ENCODE peak calls at places on chromosomes 2 and 18, in ten cellular contexts. One of them, this sample, is unnamed.

GRCh38 chr2:27932396-27932795 is 41.9 kb downstream of the BABAM2 start:
- DNase-seq in activated CD8-positive, alpha-beta memory T cell treated with anti-CD3 and anti-CD28 coated beads, Interleukin-2, amount 50 U/mL, for 48 hours: no peak
- DNase-seq in stimulated activated CD4-positive, alpha-beta T cell treated with anti-CD3 and anti-CD28 coated beads, Interleukin-15, amount 100 ng/mL, for 1 hour: no peak
- DNase-seq in GM13977: no peak
- DNase-seq in HCEC 1CT: peak
- DNase-seq in naive thymus-derived CD8-positive, alpha-beta T cell: no peak
- DNase-seq in T1000: no peak
- DNase-seq in astrocyte of the spinal cord: peak
- DNase-seq in RWPE1: peak
- DNase-seq in GM23248: peak
- DNase-seq in this sample: peak

GRCh38 chr2:216683846-216684245 is 11.5 kb downstream of the IGFBP5 start:
- DNase-seq in activated CD8-positive, alpha-beta memory T cell treated with anti-CD3 and anti-CD28 coated beads, Interleukin-2, amount 50 U/mL, for 48 hours: no peak
- DNase-seq in stimulated activated CD4-positive, alpha-beta T cell treated with anti-CD3 and anti-CD28 coated beads, Interleukin-15, amount 100 ng/mL, for 1 hour: no peak
- DNase-seq in GM13977: no peak
- DNase-seq in HCEC 1CT: peak
- DNase-seq in naive thymus-derived CD8-positive, alpha-beta T cell: no peak
- DNase-seq in T1000: no peak
- DNase-seq in astrocyte of the spinal cord: peak
- DNase-seq in RWPE1: peak
- DNase-seq in GM23248: peak
- DNase-seq in this sample: peak

GRCh38 chr18:27298215-27298804 is 113.2 kb upstream of the CHST9 start:
- DNase-seq in activated CD8-positive, alpha-beta memory T cell treated with anti-CD3 and anti-CD28 coated beads, Interleukin-2, amount 50 U/mL, for 48 hours: no peak
- DNase-seq in stimulated activated CD4-positive, alpha-beta T cell treated with anti-CD3 and anti-CD28 coated beads, Interleukin-15, amount 100 ng/mL, for 1 hour: no peak
- DNase-seq in GM13977: no peak
- DNase-seq in HCEC 1CT: no peak
- DNase-seq in naive thymus-derived CD8-positive, alpha-beta T cell: no peak
- DNase-seq in T1000: no peak
- DNase-seq in astrocyte of the spinal cord: peak
- DNase-seq in RWPE1: peak
- DNase-seq in GM23248: no peak
- DNase-seq in this sample: no peak

GRCh38 chr2:174350018-174350417 is 15.3 kb downstream of the SP9 start:
- DNase-seq in activated CD8-positive, alpha-beta memory T cell treated with anti-CD3 and anti-CD28 coated beads, Interleukin-2, amount 50 U/mL, for 48 hours: no peak
- DNase-seq in stimulated activated CD4-positive, alpha-beta T cell treated with anti-CD3 and anti-CD28 coated beads, Interleukin-15, amount 100 ng/mL, for 1 hour: no peak
- DNase-seq in GM13977: peak
- DNase-seq in HCEC 1CT: peak
- DNase-seq in naive thymus-derived CD8-positive, alpha-beta T cell: no peak
- DNase-seq in T1000: no peak
- DNase-seq in astrocyte of the spinal cord: no peak
- DNase-seq in RWPE1: no peak
- DNase-seq in GM23248: peak
- DNase-seq in this sample: peak

GRCh38 chr2:216842634-216843033 is 17.2 kb downstream of the TNP1 start:
- DNase-seq in activated CD8-positive, alpha-beta memory T cell treated with anti-CD3 and anti-CD28 coated beads, Interleukin-2, amount 50 U/mL, for 48 hours: no peak
- DNase-seq in stimulated activated CD4-positive, alpha-beta T cell treated with anti-CD3 and anti-CD28 coated beads, Interleukin-15, amount 100 ng/mL, for 1 hour: no peak
- DNase-seq in GM13977: no peak
- DNase-seq in HCEC 1CT: no peak
- DNase-seq in naive thymus-derived CD8-positive, alpha-beta T cell: no peak
- DNase-seq in T1000: no peak
- DNase-seq in astrocyte of the spinal cord: no peak
- DNase-seq in RWPE1: no peak
- DNase-seq in GM23248: no peak
- DNase-seq in this sample: no peak

GRCh38 chr2:14756981-14757657 is 124.6 kb downstream of the LRATD1 start:
- DNase-seq in activated CD8-positive, alpha-beta memory T cell treated with anti-CD3 and anti-CD28 coated beads, Interleukin-2, amount 50 U/mL, for 48 hours: no peak
- DNase-seq in stimulated activated CD4-positive, alpha-beta T cell treated with anti-CD3 and anti-CD28 coated beads, Interleukin-15, amount 100 ng/mL, for 1 hour: no peak
- DNase-seq in GM13977: no peak
- DNase-seq in HCEC 1CT: peak
- DNase-seq in naive thymus-derived CD8-positive, alpha-beta T cell: no peak
- DNase-seq in T1000: peak
- DNase-seq in astrocyte of the spinal cord: peak
- DNase-seq in RWPE1: peak
- DNase-seq in GM23248: peak
- DNase-seq in this sample: peak

GRCh38 chr18:48629730-48630324 is 91.0 kb downstream of the CTIF start:
- DNase-seq in activated CD8-positive, alpha-beta memory T cell treated with anti-CD3 and anti-CD28 coated beads, Interleukin-2, amount 50 U/mL, for 48 hours: no peak
- DNase-seq in stimulated activated CD4-positive, alpha-beta T cell treated with anti-CD3 and anti-CD28 coated beads, Interleukin-15, amount 100 ng/mL, for 1 hour: no peak
- DNase-seq in GM13977: no peak
- DNase-seq in HCEC 1CT: peak
- DNase-seq in naive thymus-derived CD8-positive, alpha-beta T cell: no peak
- DNase-seq in T1000: peak
- DNase-seq in astrocyte of the spinal cord: peak
- DNase-seq in RWPE1: peak
- DNase-seq in GM23248: peak
- DNase-seq in this sample: peak

GRCh38 chr2:199624958-199625357 is 167.2 kb upstream of the SATB2 start:
- DNase-seq in activated CD8-positive, alpha-beta memory T cell treated with anti-CD3 and anti-CD28 coated beads, Interleukin-2, amount 50 U/mL, for 48 hours: no peak
- DNase-seq in stimulated activated CD4-positive, alpha-beta T cell treated with anti-CD3 and anti-CD28 coated beads, Interleukin-15, amount 100 ng/mL, for 1 hour: no peak
- DNase-seq in GM13977: no peak
- DNase-seq in HCEC 1CT: no peak
- DNase-seq in naive thymus-derived CD8-positive, alpha-beta T cell: no peak
- DNase-seq in T1000: no peak
- DNase-seq in astrocyte of the spinal cord: no peak
- DNase-seq in RWPE1: no peak
- DNase-seq in GM23248: no peak
- DNase-seq in this sample: no peak

GRCh38 chr2:56009758-56010534 is 86.4 kb upstream of the EFEMP1 start:
- DNase-seq in activated CD8-positive, alpha-beta memory T cell treated with anti-CD3 and anti-CD28 coated beads, Interleukin-2, amount 50 U/mL, for 48 hours: no peak
- DNase-seq in stimulated activated CD4-positive, alpha-beta T cell treated with anti-CD3 and anti-CD28 coated beads, Interleukin-15, amount 100 ng/mL, for 1 hour: no peak
- DNase-seq in GM13977: no peak
- DNase-seq in HCEC 1CT: peak
- DNase-seq in naive thymus-derived CD8-positive, alpha-beta T cell: no peak
- DNase-seq in T1000: no peak
- DNase-seq in astrocyte of the spinal cord: peak
- DNase-seq in RWPE1: peak
- DNase-seq in GM23248: peak
- DNase-seq in this sample: peak

GRCh38 chr2:28326469-28326805 is 66.2 kb upstream of the FOSL2 start:
- DNase-seq in activated CD8-positive, alpha-beta memory T cell treated with anti-CD3 and anti-CD28 coated beads, Interleukin-2, amount 50 U/mL, for 48 hours: no peak
- DNase-seq in stimulated activated CD4-positive, alpha-beta T cell treated with anti-CD3 and anti-CD28 coated beads, Interleukin-15, amount 100 ng/mL, for 1 hour: no peak
- DNase-seq in GM13977: no peak
- DNase-seq in HCEC 1CT: no peak
- DNase-seq in naive thymus-derived CD8-positive, alpha-beta T cell: no peak
- DNase-seq in T1000: no peak
- DNase-seq in astrocyte of the spinal cord: no peak
- DNase-seq in RWPE1: no peak
- DNase-seq in GM23248: no peak
- DNase-seq in this sample: no peak

GRCh38 chr2:126921066-126921465 is 22.4 kb downstream of the TEX51 start:
- DNase-seq in activated CD8-positive, alpha-beta memory T cell treated with anti-CD3 and anti-CD28 coated beads, Interleukin-2, amount 50 U/mL, for 48 hours: no peak
- DNase-seq in stimulated activated CD4-positive, alpha-beta T cell treated with anti-CD3 and anti-CD28 coated beads, Interleukin-15, amount 100 ng/mL, for 1 hour: no peak
- DNase-seq in GM13977: no peak
- DNase-seq in HCEC 1CT: no peak
- DNase-seq in naive thymus-derived CD8-positive, alpha-beta T cell: no peak
- DNase-seq in T1000: no peak
- DNase-seq in astrocyte of the spinal cord: no peak
- DNase-seq in RWPE1: no peak
- DNase-seq in GM23248: no peak
- DNase-seq in this sample: no peak

GRCh38 chr2:134079373-134079772 is 174.5 kb upstream of the MGAT5 start:
- DNase-seq in activated CD8-positive, alpha-beta memory T cell treated with anti-CD3 and anti-CD28 coated beads, Interleukin-2, amount 50 U/mL, for 48 hours: no peak
- DNase-seq in stimulated activated CD4-positive, alpha-beta T cell treated with anti-CD3 and anti-CD28 coated beads, Interleukin-15, amount 100 ng/mL, for 1 hour: no peak
- DNase-seq in GM13977: no peak
- DNase-seq in HCEC 1CT: no peak
- DNase-seq in naive thymus-derived CD8-positive, alpha-beta T cell: no peak
- DNase-seq in T1000: no peak
- DNase-seq in astrocyte of the spinal cord: no peak
- DNase-seq in RWPE1: no peak
- DNase-seq in GM23248: no peak
- DNase-seq in this sample: no peak

GRCh38 chr2:233598952-233599351 is 18.5 kb upstream of the UGT1A8 start:
- DNase-seq in activated CD8-positive, alpha-beta memory T cell treated with anti-CD3 and anti-CD28 coated beads, Interleukin-2, amount 50 U/mL, for 48 hours: no peak
- DNase-seq in stimulated activated CD4-positive, alpha-beta T cell treated with anti-CD3 and anti-CD28 coated beads, Interleukin-15, amount 100 ng/mL, for 1 hour: no peak
- DNase-seq in GM13977: no peak
- DNase-seq in HCEC 1CT: no peak
- DNase-seq in naive thymus-derived CD8-positive, alpha-beta T cell: no peak
- DNase-seq in T1000: no peak
- DNase-seq in astrocyte of the spinal cord: no peak
- DNase-seq in RWPE1: no peak
- DNase-seq in GM23248: no peak
- DNase-seq in this sample: no peak

GRCh38 chr2:239780236-239780997 is 244.7 kb downstream of the NDUFA10 start:
- DNase-seq in activated CD8-positive, alpha-beta memory T cell treated with anti-CD3 and anti-CD28 coated beads, Interleukin-2, amount 50 U/mL, for 48 hours: peak
- DNase-seq in stimulated activated CD4-positive, alpha-beta T cell treated with anti-CD3 and anti-CD28 coated beads, Interleukin-15, amount 100 ng/mL, for 1 hour: no peak
- DNase-seq in GM13977: no peak
- DNase-seq in HCEC 1CT: no peak
- DNase-seq in naive thymus-derived CD8-positive, alpha-beta T cell: no peak
- DNase-seq in T1000: no peak
- DNase-seq in astrocyte of the spinal cord: no peak
- DNase-seq in RWPE1: no peak
- DNase-seq in GM23248: no peak
- DNase-seq in this sample: no peak

GRCh38 chr2:110886806-110887573 is 154.6 kb downstream of the ACOXL start:
- DNase-seq in activated CD8-positive, alpha-beta memory T cell treated with anti-CD3 and anti-CD28 coated beads, Interleukin-2, amount 50 U/mL, for 48 hours: no peak
- DNase-seq in stimulated activated CD4-positive, alpha-beta T cell treated with anti-CD3 and anti-CD28 coated beads, Interleukin-15, amount 100 ng/mL, for 1 hour: no peak
- DNase-seq in GM13977: no peak
- DNase-seq in HCEC 1CT: no peak
- DNase-seq in naive thymus-derived CD8-positive, alpha-beta T cell: no peak
- DNase-seq in T1000: no peak
- DNase-seq in astrocyte of the spinal cord: no peak
- DNase-seq in RWPE1: no peak
- DNase-seq in GM23248: no peak
- DNase-seq in this sample: no peak

GRCh38 chr2:37897511-37897910 is 27.6 kb upstream of the RMDN2 start:
- DNase-seq in activated CD8-positive, alpha-beta memory T cell treated with anti-CD3 and anti-CD28 coated beads, Interleukin-2, amount 50 U/mL, for 48 hours: no peak
- DNase-seq in stimulated activated CD4-positive, alpha-beta T cell treated with anti-CD3 and anti-CD28 coated beads, Interleukin-15, amount 100 ng/mL, for 1 hour: no peak
- DNase-seq in GM13977: no peak
- DNase-seq in HCEC 1CT: no peak
- DNase-seq in naive thymus-derived CD8-positive, alpha-beta T cell: no peak
- DNase-seq in T1000: no peak
- DNase-seq in astrocyte of the spinal cord: no peak
- DNase-seq in RWPE1: no peak
- DNase-seq in GM23248: no peak
- DNase-seq in this sample: no peak

GRCh38 chr2:10547011-10547410 is 98.9 kb upstream of the ODC1 start:
- DNase-seq in activated CD8-positive, alpha-beta memory T cell treated with anti-CD3 and anti-CD28 coated beads, Interleukin-2, amount 50 U/mL, for 48 hours: no peak
- DNase-seq in stimulated activated CD4-positive, alpha-beta T cell treated with anti-CD3 and anti-CD28 coated beads, Interleukin-15, amount 100 ng/mL, for 1 hour: no peak
- DNase-seq in GM13977: no peak
- DNase-seq in HCEC 1CT: no peak
- DNase-seq in naive thymus-derived CD8-positive, alpha-beta T cell: no peak
- DNase-seq in T1000: no peak
- DNase-seq in astrocyte of the spinal cord: no peak
- DNase-seq in RWPE1: peak
- DNase-seq in GM23248: peak
- DNase-seq in this sample: peak

GRCh38 chr2:145022021-145022670 is 502.2 kb upstream of the ZEB2 start:
- DNase-seq in activated CD8-positive, alpha-beta memory T cell treated with anti-CD3 and anti-CD28 coated beads, Interleukin-2, amount 50 U/mL, for 48 hours: no peak
- DNase-seq in stimulated activated CD4-positive, alpha-beta T cell treated with anti-CD3 and anti-CD28 coated beads, Interleukin-15, amount 100 ng/mL, for 1 hour: no peak
- DNase-seq in GM13977: no peak
- DNase-seq in HCEC 1CT: no peak
- DNase-seq in naive thymus-derived CD8-positive, alpha-beta T cell: no peak
- DNase-seq in T1000: no peak
- DNase-seq in astrocyte of the spinal cord: peak
- DNase-seq in RWPE1: no peak
- DNase-seq in GM23248: peak
- DNase-seq in this sample: no peak

GRCh38 chr2:147663964-147664363 is 180.9 kb upstream of the ACVR2A start:
- DNase-seq in activated CD8-positive, alpha-beta memory T cell treated with anti-CD3 and anti-CD28 coated beads, Interleukin-2, amount 50 U/mL, for 48 hours: no peak
- DNase-seq in stimulated activated CD4-positive, alpha-beta T cell treated with anti-CD3 and anti-CD28 coated beads, Interleukin-15, amount 100 ng/mL, for 1 hour: no peak
- DNase-seq in GM13977: no peak
- DNase-seq in HCEC 1CT: no peak
- DNase-seq in naive thymus-derived CD8-positive, alpha-beta T cell: peak
- DNase-seq in T1000: no peak
- DNase-seq in astrocyte of the spinal cord: no peak
- DNase-seq in RWPE1: no peak
- DNase-seq in GM23248: no peak
- DNase-seq in this sample: no peak

GRCh38 chr2:85774126-85774978 is 20.6 kb downstream of the ATOH8 start:
- DNase-seq in activated CD8-positive, alpha-beta memory T cell treated with anti-CD3 and anti-CD28 coated beads, Interleukin-2, amount 50 U/mL, for 48 hours: no peak
- DNase-seq in stimulated activated CD4-positive, alpha-beta T cell treated with anti-CD3 and anti-CD28 coated beads, Interleukin-15, amount 100 ng/mL, for 1 hour: no peak
- DNase-seq in GM13977: no peak
- DNase-seq in HCEC 1CT: no peak
- DNase-seq in naive thymus-derived CD8-positive, alpha-beta T cell: no peak
- DNase-seq in T1000: no peak
- DNase-seq in astrocyte of the spinal cord: no peak
- DNase-seq in RWPE1: no peak
- DNase-seq in GM23248: no peak
- DNase-seq in this sample: no peak

GRCh38 chr18:48801728-48802542 is 148.8 kb downstream of the SMAD7 start:
- DNase-seq in activated CD8-positive, alpha-beta memory T cell treated with anti-CD3 and anti-CD28 coated beads, Interleukin-2, amount 50 U/mL, for 48 hours: peak
- DNase-seq in stimulated activated CD4-positive, alpha-beta T cell treated with anti-CD3 and anti-CD28 coated beads, Interleukin-15, amount 100 ng/mL, for 1 hour: no peak
- DNase-seq in GM13977: no peak
- DNase-seq in HCEC 1CT: no peak
- DNase-seq in naive thymus-derived CD8-positive, alpha-beta T cell: no peak
- DNase-seq in T1000: no peak
- DNase-seq in astrocyte of the spinal cord: no peak
- DNase-seq in RWPE1: no peak
- DNase-seq in GM23248: no peak
- DNase-seq in this sample: no peak

GRCh38 chr2:2919574-2920365 is 457.8 kb downstream of the EIPR1 start:
- DNase-seq in activated CD8-positive, alpha-beta memory T cell treated with anti-CD3 and anti-CD28 coated beads, Interleukin-2, amount 50 U/mL, for 48 hours: no peak
- DNase-seq in stimulated activated CD4-positive, alpha-beta T cell treated with anti-CD3 and anti-CD28 coated beads, Interleukin-15, amount 100 ng/mL, for 1 hour: no peak
- DNase-seq in GM13977: no peak
- DNase-seq in HCEC 1CT: no peak
- DNase-seq in naive thymus-derived CD8-positive, alpha-beta T cell: no peak
- DNase-seq in T1000: no peak
- DNase-seq in astrocyte of the spinal cord: no peak
- DNase-seq in RWPE1: no peak
- DNase-seq in GM23248: no peak
- DNase-seq in this sample: no peak

GRCh38 chr2:113078350-113078839 is 10.6 kb downstream of the IL1F10 start:
- DNase-seq in activated CD8-positive, alpha-beta memory T cell treated with anti-CD3 and anti-CD28 coated beads, Interleukin-2, amount 50 U/mL, for 48 hours: no peak
- DNase-seq in stimulated activated CD4-positive, alpha-beta T cell treated with anti-CD3 and anti-CD28 coated beads, Interleukin-15, amount 100 ng/mL, for 1 hour: no peak
- DNase-seq in GM13977: no peak
- DNase-seq in HCEC 1CT: no peak
- DNase-seq in naive thymus-derived CD8-positive, alpha-beta T cell: no peak
- DNase-seq in T1000: no peak
- DNase-seq in astrocyte of the spinal cord: no peak
- DNase-seq in RWPE1: peak
- DNase-seq in GM23248: peak
- DNase-seq in this sample: peak

GRCh38 chr2:103159018-103159417 is 397.2 kb downstream of the TMEM182 start:
- DNase-seq in activated CD8-positive, alpha-beta memory T cell treated with anti-CD3 and anti-CD28 coated beads, Interleukin-2, amount 50 U/mL, for 48 hours: no peak
- DNase-seq in stimulated activated CD4-positive, alpha-beta T cell treated with anti-CD3 and anti-CD28 coated beads, Interleukin-15, amount 100 ng/mL, for 1 hour: no peak
- DNase-seq in GM13977: no peak
- DNase-seq in HCEC 1CT: no peak
- DNase-seq in naive thymus-derived CD8-positive, alpha-beta T cell: no peak
- DNase-seq in T1000: no peak
- DNase-seq in astrocyte of the spinal cord: no peak
- DNase-seq in RWPE1: no peak
- DNase-seq in GM23248: no peak
- DNase-seq in this sample: no peak

GRCh38 chr2:61450144-61450543 is 20.7 kb downstream of the USP34 start:
- DNase-seq in activated CD8-positive, alpha-beta memory T cell treated with anti-CD3 and anti-CD28 coated beads, Interleukin-2, amount 50 U/mL, for 48 hours: no peak
- DNase-seq in stimulated activated CD4-positive, alpha-beta T cell treated with anti-CD3 and anti-CD28 coated beads, Interleukin-15, amount 100 ng/mL, for 1 hour: no peak
- DNase-seq in GM13977: no peak
- DNase-seq in HCEC 1CT: no peak
- DNase-seq in naive thymus-derived CD8-positive, alpha-beta T cell: no peak
- DNase-seq in T1000: no peak
- DNase-seq in astrocyte of the spinal cord: no peak
- DNase-seq in RWPE1: peak
- DNase-seq in GM23248: no peak
- DNase-seq in this sample: no peak

GRCh38 chr2:33552758-33553461 is 46.2 kb downstream of the FAM98A start:
- DNase-seq in activated CD8-positive, alpha-beta memory T cell treated with anti-CD3 and anti-CD28 coated beads, Interleukin-2, amount 50 U/mL, for 48 hours: no peak
- DNase-seq in stimulated activated CD4-positive, alpha-beta T cell treated with anti-CD3 and anti-CD28 coated beads, Interleukin-15, amount 100 ng/mL, for 1 hour: no peak
- DNase-seq in GM13977: no peak
- DNase-seq in HCEC 1CT: peak
- DNase-seq in naive thymus-derived CD8-positive, alpha-beta T cell: no peak
- DNase-seq in T1000: no peak
- DNase-seq in astrocyte of the spinal cord: peak
- DNase-seq in RWPE1: no peak
- DNase-seq in GM23248: peak
- DNase-seq in this sample: peak

GRCh38 chr2:233530381-233530780 is 36.2 kb downstream of the USP40 start:
- DNase-seq in activated CD8-positive, alpha-beta memory T cell treated with anti-CD3 and anti-CD28 coated beads, Interleukin-2, amount 50 U/mL, for 48 hours: no peak
- DNase-seq in stimulated activated CD4-positive, alpha-beta T cell treated with anti-CD3 and anti-CD28 coated beads, Interleukin-15, amount 100 ng/mL, for 1 hour: no peak
- DNase-seq in GM13977: no peak
- DNase-seq in HCEC 1CT: no peak
- DNase-seq in naive thymus-derived CD8-positive, alpha-beta T cell: no peak
- DNase-seq in T1000: no peak
- DNase-seq in astrocyte of the spinal cord: no peak
- DNase-seq in RWPE1: no peak
- DNase-seq in GM23248: no peak
- DNase-seq in this sample: no peak

GRCh38 chr2:225040862-225041209 is 1.4 kb downstream of the DOCK10 start:
- DNase-seq in activated CD8-positive, alpha-beta memory T cell treated with anti-CD3 and anti-CD28 coated beads, Interleukin-2, amount 50 U/mL, for 48 hours: peak
- DNase-seq in stimulated activated CD4-positive, alpha-beta T cell treated with anti-CD3 and anti-CD28 coated beads, Interleukin-15, amount 100 ng/mL, for 1 hour: no peak
- DNase-seq in GM13977: no peak
- DNase-seq in HCEC 1CT: peak
- DNase-seq in naive thymus-derived CD8-positive, alpha-beta T cell: no peak
- DNase-seq in T1000: no peak
- DNase-seq in astrocyte of the spinal cord: peak
- DNase-seq in RWPE1: no peak
- DNase-seq in GM23248: peak
- DNase-seq in this sample: no peak